ENCODE peak calls at places on chromosomes 2 and 18, in four cellular contexts. Q is A549, V is K562, I is HepG2. P is an unnamed sample.

GRCh38 chr2:207937818-207938217 is 87.5 kb downstream of the PLEKHM3 start:
- DNase-seq in Q (no peak), V (no peak), I (no peak), P (peak; percentile 46)

GRCh38 chr2:1446281-1446680 is 33.0 kb downstream of the TPO start:
- DNase-seq in Q (no peak), V (no peak), I (no peak), P (no peak)

GRCh38 chr2:16666453-16666801 is 793 bp upstream of the CYRIA start:
- DNase-seq in Q (no peak), V (no peak), I (no peak), P (peak; percentile 79)

GRCh38 chr18:11323359-11323819 is 174.0 kb upstream of the PIEZO2 start:
- DNase-seq in Q (peak; percentile 31), V (no peak), I (peak; percentile 15), P (peak; percentile 72)

GRCh38 chr2:201643216-201643651 is at the start of gene TMEM237:
- DNase-seq in Q (peak; percentile 28), V (peak; percentile 56), I (peak; percentile 13), P (peak; percentile 16)

GRCh38 chr2:109562421-109562820 is 51.3 kb downstream of the SEPTIN10 start:
- DNase-seq in Q (peak; percentile 30), V (no peak), I (peak; percentile 33), P (peak; percentile 40)

GRCh38 chr18:8526316-8526715 is 82.9 kb upstream of the RAB12 start:
- DNase-seq in Q (no peak), V (no peak), I (no peak), P (no peak)

GRCh38 chr2:241009601-241010530 is 11.4 kb downstream of the SNED1 start:
- DNase-seq in Q (no peak), V (no peak), I (no peak), P (peak; percentile 50)

GRCh38 chr2:47221039-47221438 is 65.9 kb upstream of the STPG4 start:
- DNase-seq in Q (no peak), V (no peak), I (no peak), P (peak; percentile 87)

GRCh38 chr2:71458413-71459083 is 5.2 kb downstream of the DYSF start:
- DNase-seq in Q (no peak), V (no peak), I (no peak), P (peak; percentile 58)

GRCh38 chr18:46356278-46357033 is 252.3 kb downstream of the HAUS1 start:
- DNase-seq in Q (no peak), V (no peak), I (no peak), P (no peak)

GRCh38 chr2:104476563-104476988 is 377.3 kb upstream of the POU3F3 start:
- DNase-seq in Q (no peak), V (no peak), I (peak; percentile 85), P (no peak)

GRCh38 chr2:118279005-118279404 is 190.7 kb downstream of the INSIG2 start:
- DNase-seq in Q (no peak), V (no peak), I (no peak), P (no peak)

GRCh38 chr18:57819671-57820460 is 16.8 kb upstream of the ATP8B1 start:
- DNase-seq in Q (peak; percentile 34), V (peak; percentile 83), I (peak; percentile 71), P (peak; percentile 95)

GRCh38 chr2:1653137-1653789 is 91.1 kb downstream of the PXDN start:
- DNase-seq in Q (no peak), V (no peak), I (no peak), P (peak; percentile 98)

GRCh38 chr2:46811379-46812310 is 104.0 kb downstream of the MCFD2 start:
- DNase-seq in Q (no peak), V (no peak), I (no peak), P (no peak)

GRCh38 chr2:203037026-203037425 is 22.4 kb downstream of the NBEAL1 start:
- DNase-seq in Q (no peak), V (no peak), I (no peak), P (no peak)

GRCh38 chr2:74010087-74010541 is 25.4 kb downstream of the TET3 start:
- DNase-seq in Q (no peak), V (peak; percentile 74), I (no peak), P (no peak)

GRCh38 chr2:64354857-64355680 is 98.9 kb upstream of the LGALSL start:
- DNase-seq in Q (peak; percentile 86), V (peak; percentile 72), I (no peak), P (peak; percentile 59)

GRCh38 chr2:177247693-177248262 is 16.7 kb downstream of the NFE2L2 start:
- DNase-seq in Q (no peak), V (no peak), I (no peak), P (no peak)

GRCh38 chr2:128237081-128237534 is 81.6 kb downstream of the HS6ST1 start:
- DNase-seq in Q (no peak), V (no peak), I (no peak), P (peak; percentile 80)

GRCh38 chr2:8358179-8358578 is 323.7 kb upstream of the ID2 start:
- DNase-seq in Q (no peak), V (no peak), I (no peak), P (no peak)

GRCh38 chr18:57649536-57650495 is 28.2 kb upstream of the NARS1 start:
- DNase-seq in Q (peak; percentile 40), V (no peak), I (no peak), P (peak; percentile 70)

GRCh38 chr2:230254152-230254881 is 28.8 kb downstream of the SP140 start:
- DNase-seq in Q (no peak), V (no peak), I (no peak), P (no peak)

GRCh38 chr18:46627136-46627535 is 29.9 kb downstream of the LOXHD1 start:
- DNase-seq in Q (no peak), V (no peak), I (no peak), P (no peak)

GRCh38 chr2:188450740-188451480 is 159.2 kb downstream of the GULP1 start:
- DNase-seq in Q (no peak), V (no peak), I (no peak), P (peak; percentile 47)

GRCh38 chr2:220580113-220580512 is 952.7 kb downstream of the SLC4A3 start:
- DNase-seq in Q (no peak), V (no peak), I (no peak), P (no peak)

GRCh38 chr18:2826581-2826980 is 20.2 kb upstream of the EMILIN2 start:
- DNase-seq in Q (no peak), V (no peak), I (no peak), P (no peak)

GRCh38 chr2:127356531-127356930 is 31.2 kb downstream of the MAP3K2 start:
- DNase-seq in Q (no peak), V (no peak), I (no peak), P (no peak)

GRCh38 chr2:55224761-55225261 is 7.3 kb downstream of the CLHC1 start:
- DNase-seq in Q (no peak), V (no peak), I (no peak), P (no peak)

GRCh38 chr2:163734911-163735691 is 707 bp downstream of the FIGN start:
- DNase-seq in Q (no peak), V (no peak), I (no peak), P (peak; percentile 11)

GRCh38 chr2:16031055-16031847 is 90.9 kb downstream of the MYCN start:
- DNase-seq in Q (no peak), V (no peak), I (no peak), P (no peak)

GRCh38 chr2:181438298-181438697 is 18.9 kb upstream of the ITGA4 start:
- DNase-seq in Q (no peak), V (no peak), I (no peak), P (no peak)

GRCh38 chr2:178386951-178387602 is 63.9 kb downstream of the PRKRA start:
- DNase-seq in Q (no peak), V (no peak), I (no peak), P (peak; percentile 47)

GRCh38 chr2:58448065-58448507 is 207.0 kb upstream of the FANCL start:
- DNase-seq in Q (peak; percentile 53), V (no peak), I (peak; percentile 83), P (peak; percentile 62)

GRCh38 chr18:49597556-49597955 is 35.7 kb downstream of the LIPG start:
- DNase-seq in Q (no peak), V (no peak), I (no peak), P (no peak)
- TF ChIP-seq MAZ in Q (no peak), V (no peak), I (no peak), P (no peak)

DNA sequence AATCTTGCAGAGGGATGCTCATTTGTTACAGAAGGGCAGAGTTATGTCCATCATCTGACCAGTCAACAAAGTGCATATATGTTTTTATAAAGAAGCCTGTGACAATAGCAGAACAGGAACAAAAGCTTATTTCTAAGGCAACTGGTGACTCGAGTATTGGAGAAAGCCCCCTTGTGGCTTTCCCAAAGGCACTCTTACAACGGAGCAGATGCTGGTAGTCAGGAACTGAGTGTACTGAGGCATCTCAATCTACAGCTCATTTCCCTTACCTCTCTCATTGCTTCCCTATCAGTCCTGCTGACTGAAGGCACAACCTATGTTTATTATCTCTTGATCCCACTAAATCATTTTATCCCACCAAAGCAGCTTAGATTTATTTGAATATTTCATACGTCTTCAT is 557.1 kb upstream of the CHAC2 start:
- DNase-seq in Q (no peak), V (no peak), I (no peak), P (no peak)
- TF ChIP-seq MAZ in Q (no peak), V (no peak), I (no peak), P (no peak)

DNA sequence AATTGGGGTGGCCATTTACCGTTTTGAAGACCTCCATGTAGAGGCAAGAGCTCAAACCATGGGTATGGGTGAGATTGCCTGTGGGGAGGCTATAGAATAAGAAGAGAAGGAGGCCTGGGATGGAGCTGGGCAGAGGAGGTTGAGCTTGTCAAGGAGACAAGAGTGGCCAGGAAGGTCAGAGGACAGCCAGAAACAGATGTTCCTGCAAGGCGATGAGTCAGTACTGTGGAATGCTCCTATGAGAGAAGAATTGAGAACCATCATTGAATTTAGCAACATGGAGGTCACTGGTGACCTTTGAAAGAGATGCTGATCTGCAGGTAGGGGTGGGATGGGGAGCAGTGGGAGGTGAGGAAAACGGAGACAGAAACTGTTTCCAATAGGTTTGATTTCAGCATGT is 3.5 kb downstream of the ACSL3 start:
- DNase-seq in Q (no peak), V (no peak), I (peak; percentile 61), P (peak; percentile 84)
- TF ChIP-seq MAZ in Q (no peak), V (no peak), I (no peak), P (no peak)

DNA sequence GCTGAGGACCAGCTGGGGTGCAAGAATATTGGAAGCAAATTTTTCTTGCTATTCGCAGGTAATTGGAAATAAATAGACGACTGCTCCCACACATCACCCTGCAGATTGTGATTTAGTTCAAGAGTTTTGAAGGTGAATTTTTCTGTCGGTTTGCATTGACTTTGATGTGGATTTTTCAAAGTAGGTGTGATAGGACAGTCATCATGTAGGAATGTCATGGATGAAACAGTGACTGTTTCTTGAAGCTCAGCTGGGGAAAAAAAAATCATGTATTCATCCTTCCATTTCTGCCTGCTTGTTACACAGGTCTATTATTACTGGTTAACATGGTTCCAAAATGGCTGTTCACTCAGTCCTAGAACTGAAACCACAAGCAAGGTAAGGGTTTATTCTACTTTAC is 1607.4 kb upstream of the CELF4 start:
- DNase-seq in Q (no peak), V (no peak), I (peak; percentile 45), P (no peak)
- TF ChIP-seq MAZ in Q (no peak), V (no peak), I (no peak), P (no peak)

GRCh38 chr2:98464772-98465310 is 20.2 kb downstream of the INPP4A start:
- DNase-seq in Q (no peak), V (no peak), I (no peak), P (no peak)
- TF ChIP-seq MAZ in Q (no peak), V (no peak), I (no peak), P (no peak)